ENCODE peak calls at places on chromosomes 2 and 18, in six cellular contexts. T is A549, O is K562, L is endothelial cell of umbilical vein, M is GM12878, E is HepG2. P is an unnamed sample.

GRCh38 chr2:38174646-38175096 is 98.7 kb upstream of the CYP1B1 start:
- DNase-seq in T (no peak), O (no peak), L (no peak), M (no peak), E (no peak), P (peak; percentile 93)

GRCh38 chr18:76859474-76860339 is 37.4 kb downstream of the ZNF236 start:
- DNase-seq in T (no peak), O (no peak), L (no peak), M (peak; percentile 30), E (no peak), P (no peak)

GRCh38 chr2:15984367-15985255 is 44.3 kb downstream of the MYCN start:
- DNase-seq in T (no peak), O (no peak), L (no peak), M (no peak), E (no peak), P (no peak)

GRCh38 chr2:218662827-218663226 is 3.3 kb downstream of the BCS1L start:
- DNase-seq in T (no peak), O (no peak), L (no peak), M (no peak), E (no peak), P (no peak)

GRCh38 chr2:77193858-77194448 is 328.2 kb downstream of the LRRTM4 start:
- DNase-seq in T (no peak), O (no peak), L (no peak), M (no peak), E (no peak), P (no peak)

GRCh38 chr2:120684691-120685402 is 50.8 kb upstream of the GLI2 start:
- DNase-seq in T (no peak), O (no peak), L (no peak), M (no peak), E (no peak), P (no peak)

GRCh38 chr2:73268831-73269685 is 15.2 kb downstream of the FBXO41 start:
- DNase-seq in T (peak; percentile 83), O (no peak), L (peak; percentile 15), M (no peak), E (no peak), P (no peak)

GRCh38 chr2:96143848-96144480 is 1.3 kb downstream of the DUSP2 start:
- DNase-seq in T (no peak), O (no peak), L (no peak), M (no peak), E (no peak), P (peak; percentile 58)

GRCh38 chr2:100246163-100247145 is 75.8 kb downstream of the LONRF2 start:
- DNase-seq in T (peak; percentile 43), O (peak; percentile 60), L (peak; percentile 27), M (no peak), E (peak; percentile 27), P (peak; percentile 74)

GRCh38 chr2:116057538-116057937 is 1615.1 kb downstream of the DPP10 start:
- DNase-seq in T (no peak), O (no peak), L (no peak), M (no peak), E (no peak), P (no peak)

GRCh38 chr2:57906152-57906732 is 140.4 kb upstream of the VRK2 start:
- DNase-seq in T (peak; percentile 77), O (peak; percentile 46), L (peak; percentile 57), M (no peak), E (peak; percentile 62), P (peak; percentile 55)

GRCh38 chr2:176679306-176679705 is 410.1 kb downstream of the MTX2 start:
- DNase-seq in T (no peak), O (no peak), L (no peak), M (no peak), E (no peak), P (no peak)

GRCh38 chr2:214731008-214731407 is 78.5 kb downstream of the BARD1 start:
- DNase-seq in T (no peak), O (no peak), L (peak; percentile 19), M (peak; percentile 45), E (no peak), P (no peak)

GRCh38 chr18:48939368-48940097 is 11.2 kb downstream of the SMAD7 start:
- DNase-seq in T (no peak), O (no peak), L (peak; percentile 69), M (no peak), E (no peak), P (no peak)

GRCh38 chr2:200814276-200814815 is 2.6 kb downstream of the BZW1 start:
- DNase-seq in T (no peak), O (no peak), L (no peak), M (peak; percentile 51), E (no peak), P (no peak)

GRCh38 chr2:233965032-233965614 is 48.0 kb downstream of the TRPM8 start:
- DNase-seq in T (no peak), O (no peak), L (no peak), M (no peak), E (no peak), P (no peak)

GRCh38 chr2:64234150-64234549 is 89.9 kb upstream of the PELI1 start:
- DNase-seq in T (no peak), O (no peak), L (no peak), M (no peak), E (no peak), P (no peak)

GRCh38 chr18:48023334-48024008 is 93.0 kb upstream of the SMAD2 start:
- DNase-seq in T (peak; percentile 65), O (peak; percentile 15), L (peak; percentile 45), M (no peak), E (peak; percentile 13), P (peak; percentile 69)

GRCh38 chr2:219578811-219579210 is 6.7 kb downstream of the INHA start:
- DNase-seq in T (no peak), O (no peak), L (no peak), M (no peak), E (no peak), P (peak; percentile 89)

GRCh38 chr2:233124449-233125080 is 64.4 kb downstream of the INPP5D start:
- DNase-seq in T (no peak), O (no peak), L (no peak), M (peak; percentile 46), E (no peak), P (peak; percentile 97)

GRCh38 chr2:240997856-240998705 is at the start of gene SNED1:
- DNase-seq in T (peak; percentile 58), O (peak; percentile 81), L (peak; percentile 93), M (no peak), E (peak; percentile 65), P (peak; percentile 69)

GRCh38 chr2:229179598-229179997 is 91.5 kb downstream of the PID1 start:
- DNase-seq in T (no peak), O (no peak), L (no peak), M (no peak), E (no peak), P (no peak)

GRCh38 chr2:42722328-42723190 is 41.4 kb downstream of the OXER1 start:
- DNase-seq in T (no peak), O (no peak), L (peak; percentile 80), M (peak; percentile 91), E (no peak), P (peak; percentile 55)

GRCh38 chr2:71695235-71696120 is 242.1 kb downstream of the DYSF start:
- DNase-seq in T (no peak), O (no peak), L (no peak), M (no peak), E (no peak), P (no peak)

GRCh38 chr2:20519309-20519708 is 72.4 kb downstream of the RHOB start:
- DNase-seq in T (no peak), O (no peak), L (no peak), M (no peak), E (no peak), P (no peak)

GRCh38 chr2:20514596-20515269 is 67.9 kb downstream of the RHOB start:
- DNase-seq in T (no peak), O (no peak), L (peak; percentile 99), M (no peak), E (no peak), P (no peak)

GRCh38 chr2:20515293-20516220 is 68.7 kb downstream of the RHOB start:
- DNase-seq in T (no peak), O (no peak), L (no peak), M (no peak), E (no peak), P (no peak)

GRCh38 chr2:20516291-20516645 is 69.4 kb downstream of the RHOB start:
- DNase-seq in T (no peak), O (no peak), L (no peak), M (no peak), E (no peak), P (no peak)

DNA sequence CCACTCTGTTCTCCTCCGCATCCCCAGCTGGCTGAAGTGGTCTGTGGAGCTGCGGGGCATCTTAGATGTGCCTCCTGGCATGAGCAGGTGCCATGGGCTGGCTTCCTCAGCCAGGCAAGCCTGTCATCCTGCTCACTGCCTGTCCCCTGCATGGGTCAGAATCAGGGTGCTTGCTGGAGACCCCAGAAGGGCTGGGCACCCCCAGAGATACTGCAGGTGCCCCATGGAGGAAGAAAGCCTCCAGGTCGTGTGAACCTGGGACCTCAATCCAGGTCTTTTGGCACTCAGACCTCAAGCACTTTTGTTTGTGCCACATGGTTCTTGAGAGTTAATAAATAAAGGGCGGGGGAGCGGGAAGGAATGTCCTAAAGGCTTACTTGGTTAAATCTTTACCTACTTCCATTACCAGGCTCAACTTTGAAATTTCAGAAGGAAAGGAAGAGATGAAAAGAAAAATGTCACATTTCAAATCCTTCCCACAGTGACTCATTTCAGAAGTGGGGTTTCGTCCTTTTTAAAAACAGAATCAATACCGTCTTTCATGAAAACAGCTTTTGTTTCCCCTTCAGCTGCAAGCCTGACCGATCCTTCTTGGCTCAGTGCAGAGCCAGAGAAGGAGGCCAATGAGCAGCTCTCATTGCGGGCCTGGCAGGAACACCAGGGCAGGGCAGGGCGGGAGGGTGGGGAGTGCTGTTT is 69.9 kb downstream of the RHOB start:
- DNase-seq in T (no peak), O (no peak), L (peak; percentile 62), M (peak; percentile 70), E (peak; percentile 58), P (no peak)
- TF ChIP-seq MYC in T (no peak), O (no peak), L (no peak), M (no peak), E (no peak), P (no peak)

GRCh38 chr2:160977376-160977775 is 182.9 kb upstream of the TANK start:
- DNase-seq in T (no peak), O (no peak), L (no peak), M (no peak), E (no peak), P (no peak)
- TF ChIP-seq MYC in T (no peak), O (no peak), L (no peak), M (no peak), E (no peak), P (no peak)

GRCh38 chr2:236250909-236251579 is 13.2 kb downstream of the ASB18 start:
- DNase-seq in T (no peak), O (no peak), L (peak; percentile 83), M (no peak), E (no peak), P (no peak)
- TF ChIP-seq MYC in T (no peak), O (no peak), L (no peak), M (no peak), E (no peak), P (no peak)

GRCh38 chr18:10783941-10784340 is 258.1 kb downstream of the NAPG start:
- DNase-seq in T (no peak), O (no peak), L (no peak), M (no peak), E (no peak), P (no peak)

GRCh38 chr18:10785798-10786197 is 260.0 kb downstream of the NAPG start:
- DNase-seq in T (no peak), O (no peak), L (no peak), M (no peak), E (no peak), P (no peak)

GRCh38 chr18:10791141-10791808 is 265.4 kb downstream of the NAPG start:
- DNase-seq in T (no peak), O (no peak), L (no peak), M (no peak), E (no peak), P (no peak)

GRCh38 chr18:10784596-10785202 is 258.9 kb downstream of the NAPG start:
- DNase-seq in T (no peak), O (no peak), L (no peak), M (no peak), E (no peak), P (no peak)

GRCh38 chr18:10787293-10787901 is 261.6 kb downstream of the NAPG start:
- DNase-seq in T (peak; percentile 5), O (peak; percentile 64), L (peak; percentile 72), M (peak; percentile 77), E (peak; percentile 73), P (peak; percentile 88)
- TF ChIP-seq MYC in T (no peak), O (no peak), L (no peak), M (no peak), E (no peak), P (no peak)

P was measured in NB4.